ENCODE peak calls at places on chromosomes 5 and 9, in four cellular contexts. B is A549, P is HCT116, E is GM12878. T is an unnamed sample.
A peak's percentile ranks its signal among the peaks of the same experiment; 100 is the strongest.

GRCh38 chr9:91676042-91676441 is 252.4 kb upstream of the NFIL3 start:
- DNase-seq in B (peak; percentile 60), P (peak; percentile 18), E (peak; percentile 3), T (no peak)

GRCh38 chr9:129006328-129007034 is 21.6 kb downstream of the SH3GLB2 start:
- DNase-seq in B (peak; percentile 78), P (peak; percentile 44), E (no peak), T (peak; percentile 89)

GRCh38 chr5:54757541-54757940 is 227.9 kb downstream of the ESM1 start:
- DNase-seq in B (no peak), P (no peak), E (no peak), T (no peak)

GRCh38 chr9:131167146-131167692 is 41.8 kb downstream of the NUP214 start:
- DNase-seq in B (no peak), P (no peak), E (no peak), T (no peak)

GRCh38 chr5:10140195-10140973 is 109.3 kb downstream of the ATPSCKMT start:
- DNase-seq in B (peak; percentile 41), P (peak; percentile 13), E (no peak), T (peak; percentile 30)

GRCh38 chr5:168612123-168612522 is 33.0 kb upstream of the PANK3 start:
- DNase-seq in B (no peak), P (no peak), E (no peak), T (no peak)

GRCh38 chr5:109685916-109686315 is 3.8 kb upstream of the MAN2A1 start:
- DNase-seq in B (no peak), P (no peak), E (no peak), T (no peak)

GRCh38 chr9:15936316-15936869 is 383.6 kb downstream of the CCDC171 start:
- DNase-seq in B (no peak), P (no peak), E (no peak), T (peak; percentile 19)

GRCh38 chr5:2128696-2129340 is 246.1 kb upstream of the IRX4 start:
- DNase-seq in B (no peak), P (no peak), E (no peak), T (no peak)

GRCh38 chr9:136644593-136645342 is 17.9 kb upstream of the EGFL7 start:
- DNase-seq in B (no peak), P (peak; percentile 42), E (no peak), T (peak; percentile 70)
- TF ChIP-seq RAD21 in B (peak; percentile 87), P (peak; percentile 90), E (peak; percentile 42), T (no peak)

GRCh38 chr9:104429147-104429546 is 74.9 kb upstream of the OR13F1 start:
- DNase-seq in B (no peak), P (no peak), E (no peak), T (no peak)
- TF ChIP-seq RAD21 in B (no peak), P (no peak), E (no peak), T (no peak)

GRCh38 chr5:13580058-13580457 is 364.4 kb downstream of the DNAH5 start:
- DNase-seq in B (no peak), P (no peak), E (no peak), T (no peak)
- TF ChIP-seq RAD21 in B (no peak), P (no peak), E (no peak), T (no peak)

GRCh38 chr5:14607089-14607488 is 25.5 kb downstream of the OTULINL start:
- DNase-seq in B (no peak), P (no peak), E (no peak), T (no peak)
- TF ChIP-seq RAD21 in B (no peak), P (no peak), E (no peak), T (no peak)

DNA sequence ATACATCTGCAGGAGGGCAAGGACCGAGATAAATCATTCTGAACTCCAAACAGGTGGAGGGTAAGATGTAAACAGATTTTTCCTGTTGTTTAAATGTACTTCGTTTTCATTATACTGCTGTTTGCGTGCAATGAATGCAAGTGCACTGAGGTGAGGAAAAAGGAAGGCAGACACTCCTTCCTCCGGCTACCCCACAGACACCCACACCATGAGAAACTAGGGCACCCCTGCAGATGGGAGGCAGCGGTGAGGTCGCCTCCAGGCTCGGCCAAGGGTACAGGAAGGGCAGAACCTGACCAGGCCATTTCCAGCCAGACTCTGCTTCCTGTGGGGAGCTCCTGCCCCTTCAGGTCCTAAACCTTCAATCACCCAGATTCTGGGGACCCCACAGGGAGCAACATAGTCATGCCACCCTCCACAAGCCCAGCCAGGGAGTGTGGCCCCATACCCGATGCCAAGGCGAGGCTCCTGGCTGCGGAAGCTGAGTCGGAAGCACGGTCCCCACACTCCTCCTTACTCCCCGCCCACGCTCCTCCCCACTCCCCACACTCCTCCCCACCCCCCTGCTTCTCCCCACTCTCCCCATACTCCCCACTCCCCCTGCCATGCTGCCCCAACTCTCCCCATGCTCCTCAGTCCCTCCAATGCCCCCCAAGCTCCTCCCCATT is 37.1 kb downstream of the VAV2 start:
- DNase-seq in B (no peak), P (no peak), E (peak; percentile 59), T (no peak)
- TF ChIP-seq RAD21 in B (no peak), P (no peak), E (no peak), T (no peak)

GRCh38 chr5:131164161-131164930 is 710 bp downstream of the HINT1 start:
- DNase-seq in B (peak; percentile 72), P (no peak), E (no peak), T (peak; percentile 89)
- TF ChIP-seq RAD21 in B (no peak), P (no peak), E (peak; percentile 38), T (no peak)

T was measured in SK-N-SH.